ENCODE peak calls at places on chromosomes 16 and 17, in six cellular contexts. C, V, U, L, N and Z are unnamed samples.

GRCh38 chr17:69672924-69673323 is 258.4 kb downstream of the MAP2K6 start:
- DNase-seq in C (no peak), V (no peak), U (no peak), L (no peak), N (no peak), Z (no peak)

GRCh38 chr17:81127526-81128177 is 37.7 kb upstream of the PVALEF start:
- DNase-seq in C (no peak), V (no peak), U (no peak), L (no peak), N (no peak), Z (no peak)

GRCh38 chr17:57406131-57406980 is 150.0 kb downstream of the MSI2 start:
- DNase-seq in C (no peak), V (no peak), U (peak; percentile 60), L (no peak), N (no peak), Z (no peak)

GRCh38 chr16:67942200-67942509 is 1.8 kb downstream of the LCAT start:
- DNase-seq in C (no peak), V (peak; percentile 22), U (no peak), L (peak; percentile 78), N (no peak), Z (no peak)

GRCh38 chr16:52487849-52488457 is 59.0 kb downstream of the TOX3 start:
- DNase-seq in C (no peak), V (no peak), U (no peak), L (no peak), N (no peak), Z (no peak)

GRCh38 chr17:82408938-82409318 is 9.2 kb upstream of the HEXD start:
- DNase-seq in C (no peak), V (no peak), U (no peak), L (peak; percentile 54), N (no peak), Z (no peak)

GRCh38 chr16:66511615-66512500 is 38.1 kb downstream of the TK2 start:
- DNase-seq in C (peak; percentile 25), V (no peak), U (no peak), L (peak; percentile 69), N (no peak), Z (no peak)

GRCh38 chr17:68368387-68368786 is 77.1 kb downstream of the ARSG start:
- DNase-seq in C (no peak), V (no peak), U (no peak), L (no peak), N (no peak), Z (no peak)

GRCh38 chr16:58176608-58177346 is 21.1 kb downstream of the CSNK2A2 start:
- DNase-seq in C (no peak), V (peak; percentile 11), U (no peak), L (no peak), N (no peak), Z (no peak)

GRCh38 chr17:149231-149630 is 11.9 kb downstream of the SCGB1C2 start:
- DNase-seq in C (no peak), V (no peak), U (no peak), L (peak; percentile 9), N (peak; percentile 3), Z (no peak)

GRCh38 chr17:60087882-60088669 is 9.4 kb upstream of the HEATR6 start:
- DNase-seq in C (peak; percentile 42), V (no peak), U (no peak), L (no peak), N (no peak), Z (no peak)

GRCh38 chr16:28082624-28083023 is 19.1 kb upstream of the GSG1L start:
- DNase-seq in C (no peak), V (no peak), U (peak; percentile 6), L (no peak), N (no peak), Z (no peak)

GRCh38 chr16:26454102-26454501 is 612.6 kb upstream of the C16orf82 start:
- DNase-seq in C (no peak), V (no peak), U (no peak), L (no peak), N (no peak), Z (no peak)

GRCh38 chr17:49875690-49876089 is 27.8 kb upstream of the TAC4 start:
- DNase-seq in C (no peak), V (no peak), U (peak; percentile 27), L (no peak), N (no peak), Z (no peak)

GRCh38 chr16:58366247-58367031 is 25.8 kb upstream of the GINS3 start:
- DNase-seq in C (no peak), V (no peak), U (no peak), L (no peak), N (no peak), Z (no peak)

GRCh38 chr17:40560592-40561293 is 4.5 kb downstream of the CCR7 start:
- DNase-seq in C (peak; percentile 31), V (peak; percentile 77), U (peak; percentile 51), L (peak; percentile 70), N (no peak), Z (no peak)

GRCh38 chr17:72099919-72100318 is 20.9 kb upstream of the SOX9 start:
- DNase-seq in C (no peak), V (no peak), U (no peak), L (no peak), N (no peak), Z (no peak)

GRCh38 chr17:29592850-29593545 is at the start of gene ANKRD13B:
- DNase-seq in C (no peak), V (peak; percentile 34), U (peak; percentile 83), L (peak; percentile 87), N (no peak), Z (no peak)

GRCh38 chr16:66606000-66606751 is 1.7 kb downstream of the CMTM3 start:
- DNase-seq in C (no peak), V (no peak), U (peak; percentile 46), L (no peak), N (no peak), Z (no peak)

GRCh38 chr16:19346335-19346922 is 60.9 kb downstream of the CLEC19A start:
- DNase-seq in C (no peak), V (no peak), U (no peak), L (no peak), N (no peak), Z (no peak)

GRCh38 chr16:57191056-57191536 is 5.0 kb downstream of the RSPRY1 start:
- DNase-seq in C (no peak), V (no peak), U (no peak), L (no peak), N (no peak), Z (no peak)

GRCh38 chr17:13182854-13183253 is 165.0 kb upstream of the ELAC2 start:
- DNase-seq in C (no peak), V (no peak), U (no peak), L (no peak), N (no peak), Z (no peak)

GRCh38 chr16:31129568-31130335 is 5.8 kb downstream of the PRSS8 start:
- DNase-seq in C (no peak), V (no peak), U (peak; percentile 89), L (peak; percentile 87), N (peak; percentile 35), Z (no peak)

GRCh38 chr16:16884451-16884850 is 505.5 kb downstream of the NPIPA7 start:
- DNase-seq in C (no peak), V (no peak), U (no peak), L (no peak), N (no peak), Z (no peak)

GRCh38 chr17:12256380-12256995 is 235.8 kb downstream of the MAP2K4 start:
- DNase-seq in C (peak; percentile 53), V (no peak), U (peak; percentile 45), L (no peak), N (peak; percentile 25), Z (no peak)

GRCh38 chr17:80944326-80944725 is 47.3 kb upstream of the CHMP6 start:
- DNase-seq in C (no peak), V (no peak), U (peak; percentile 31), L (peak; percentile 28), N (no peak), Z (peak; percentile 9)

GRCh38 chr17:73765824-73766563 is 121.7 kb upstream of the SDK2 start:
- DNase-seq in C (no peak), V (no peak), U (no peak), L (no peak), N (no peak), Z (no peak)

GRCh38 chr16:25340973-25341372 is 83.3 kb upstream of the ZKSCAN2 start:
- DNase-seq in C (no peak), V (no peak), U (no peak), L (no peak), N (no peak), Z (no peak)

GRCh38 chr16:88719267-88719932 is 13.1 kb downstream of the CTU2 start:
- DNase-seq in C (no peak), V (no peak), U (peak; percentile 82), L (no peak), N (no peak), Z (no peak)

GRCh38 chr16:10339777-10340752 is 45.8 kb upstream of the ATF7IP2 start:
- DNase-seq in C (no peak), V (no peak), U (no peak), L (no peak), N (no peak), Z (no peak)

GRCh38 chr16:10333321-10334032 is 52.4 kb upstream of the ATF7IP2 start:
- DNase-seq in C (no peak), V (no peak), U (no peak), L (no peak), N (no peak), Z (no peak)

GRCh38 chr16:10343124-10343760 is 42.6 kb upstream of the ATF7IP2 start:
- DNase-seq in C (no peak), V (no peak), U (no peak), L (no peak), N (no peak), Z (no peak)

GRCh38 chr16:10335681-10336080 is 50.2 kb upstream of the ATF7IP2 start:
- DNase-seq in C (no peak), V (no peak), U (no peak), L (no peak), N (no peak), Z (no peak)

GRCh38 chr16:10338426-10338825 is 47.4 kb upstream of the ATF7IP2 start:
- DNase-seq in C (no peak), V (no peak), U (no peak), L (no peak), N (no peak), Z (no peak)
- H3K9me3 ChIP-seq in C (peaks cover 45% of the 10 kb centered on the region), V (peaks cover 7% of the 10 kb centered on the region), U (no peaks in the 10 kb centered on the region), L (peaks cover 11% of the 10 kb centered on the region), N (no peaks in the 10 kb centered on the region), Z (peaks cover 6% of the 10 kb centered on the region)

GRCh38 chr17:21134559-21134958 is 7.8 kb downstream of the DHRS7B start:
- DNase-seq in C (no peak), V (no peak), U (no peak), L (no peak), N (no peak), Z (no peak)
- H3K9me3 ChIP-seq in C (peaks cover 6% of the 10 kb centered on the region), V (no peaks in the 10 kb centered on the region), U (no peaks in the 10 kb centered on the region), L (no peaks in the 10 kb centered on the region), N (no peaks in the 10 kb centered on the region), Z (no peaks in the 10 kb centered on the region)

GRCh38 chr17:18079543-18079942 is 8.2 kb upstream of the DRG2 start:
- DNase-seq in C (no peak), V (no peak), U (no peak), L (no peak), N (no peak), Z (no peak)
- H3K9me3 ChIP-seq in C (no peaks in the 10 kb centered on the region), V (no peaks in the 10 kb centered on the region), U (no peaks in the 10 kb centered on the region), L (no peaks in the 10 kb centered on the region), N (no peaks in the 10 kb centered on the region), Z (no peaks in the 10 kb centered on the region)

DNA sequence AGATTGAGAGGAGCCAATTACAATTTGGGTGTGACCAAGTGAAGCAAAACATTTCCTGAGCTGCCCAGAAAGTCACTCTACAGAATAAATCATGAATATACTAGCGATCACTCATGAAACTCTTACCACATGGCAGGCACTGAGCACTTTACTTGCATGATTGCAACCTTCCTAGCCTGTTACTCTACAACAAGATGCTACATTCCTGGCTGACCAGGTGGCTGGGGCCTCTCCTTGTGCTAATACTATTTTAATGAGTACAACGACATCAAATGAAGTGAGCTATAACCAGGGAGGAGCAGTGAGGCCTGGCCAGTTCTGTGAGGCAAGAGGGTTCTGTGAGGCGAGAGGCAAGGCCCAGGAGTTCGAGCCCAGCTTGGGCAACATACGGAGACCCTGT is 75.2 kb downstream of the CPPED1 start:
- DNase-seq in C (no peak), V (no peak), U (no peak), L (no peak), N (no peak), Z (no peak)
- H3K9me3 ChIP-seq in C (peaks cover 21% of the 10 kb centered on the region), V (peaks cover 5% of the 10 kb centered on the region), U (no peaks in the 10 kb centered on the region), L (peaks cover 1% of the 10 kb centered on the region), N (no peaks in the 10 kb centered on the region), Z (no peaks in the 10 kb centered on the region)